ENCODE peak calls at places on chromosomes 5 and 9, in six cellular contexts. Q is LNCaP clone FGC; B is stimulated activated CD8-positive, alpha-beta memory T cell treated with anti-CD3 and anti-CD28 coated beads, Interleukin-15, amount 100 ng/mL, for 1 hour; I is astrocyte of the spinal cord; F is CD8-positive, alpha-beta memory T cell; J is HEK293T. S is an unnamed sample.

GRCh38 chr5:145495741-145496140 is 339.4 kb downstream of the PRELID2 start:
- DNase-seq in Q (no peak), B (no peak), I (peak; percentile 94), F (no peak), J (no peak), S (no peak)

GRCh38 chr9:138077126-138077525 is 199.5 kb downstream of the CACNA1B start:
- DNase-seq in Q (no peak), B (no peak), I (no peak), F (no peak), J (no peak), S (no peak)

GRCh38 chr9:94757158-94757557 is 30.7 kb downstream of the AOPEP start:
- DNase-seq in Q (no peak), B (no peak), I (peak; percentile 81), F (no peak), J (no peak), S (no peak)

GRCh38 chr9:34484678-34485077 is 26.1 kb downstream of the DNAI1 start:
- DNase-seq in Q (no peak), B (no peak), I (no peak), F (no peak), J (no peak), S (no peak)

GRCh38 chr5:107519900-107520354 is 150.8 kb downstream of the EFNA5 start:
- DNase-seq in Q (no peak), B (no peak), I (peak; percentile 34), F (no peak), J (no peak), S (peak; percentile 44)

GRCh38 chr9:8845376-8845775 is 1045.8 kb upstream of the DMAC1 start:
- DNase-seq in Q (no peak), B (no peak), I (no peak), F (no peak), J (no peak), S (no peak)

GRCh38 chr5:93579561-93580386 is 1.2 kb downstream of the NR2F1-AS1 start:
- DNase-seq in Q (no peak), B (no peak), I (peak; percentile 70), F (no peak), J (no peak), S (peak; percentile 50)

GRCh38 chr5:146878471-146879172 is at the start of gene PPP2R2B:
- DNase-seq in Q (no peak), B (no peak), I (peak; percentile 51), F (peak; percentile 38), J (peak; percentile 14), S (peak; percentile 88)

GRCh38 chr9:133731876-133732321 is 6.3 kb downstream of the SARDH start:
- DNase-seq in Q (peak; percentile 70), B (no peak), I (no peak), F (no peak), J (peak; percentile 93), S (peak; percentile 59)

GRCh38 chr5:65037845-65038815 is 269.4 kb downstream of the CWC27 start:
- DNase-seq in Q (no peak), B (no peak), I (no peak), F (peak; percentile 13), J (peak; percentile 59), S (peak; percentile 19)

GRCh38 chr9:34511160-34511513 is 11.7 kb downstream of the ENHO start:
- DNase-seq in Q (no peak), B (no peak), I (no peak), F (no peak), J (no peak), S (no peak)

GRCh38 chr5:151222769-151223446 is 984 bp downstream of the CCDC69 start:
- DNase-seq in Q (no peak), B (no peak), I (no peak), F (peak; percentile 42), J (no peak), S (no peak)

S was measured in NCI-H345.